ENCODE peak calls at places on chromosomes 13 and 19, in eight cellular contexts. One of them, this sample, is unnamed.

GRCh38 chr19:51166846-51167490 is 24.9 kb downstream of the SIGLEC7 start:
- DNase-seq in AG04450: no peak
- DNase-seq in HFF-Myc: no peak
- DNase-seq in mucosa of descending colon: no peak
- DNase-seq in fibroblast of mammary gland: no peak
- DNase-seq in IMR-90: no peak
- DNase-seq in stomach: no peak
- DNase-seq in cardiac muscle cell: no peak
- DNase-seq in this sample: no peak

GRCh38 chr19:4436231-4436630 is 21.4 kb downstream of the UBXN6 start:
- DNase-seq in HFF-Myc: no peak
- DNase-seq in AG04450: no peak
- DNase-seq in IMR-90: no peak
- DNase-seq in fibroblast of mammary gland: no peak
- DNase-seq in cardiac muscle cell: no peak
- DNase-seq in mucosa of descending colon: no peak
- DNase-seq in stomach: no peak
- DNase-seq in this sample: no peak

GRCh38 chr13:28204690-28205443 is 66.5 kb downstream of the PAN3 start:
- DNase-seq in HFF-Myc: no peak
- DNase-seq in IMR-90: no peak
- DNase-seq in stomach: no peak
- DNase-seq in AG04450: no peak
- DNase-seq in mucosa of descending colon: no peak
- DNase-seq in cardiac muscle cell: no peak
- DNase-seq in fibroblast of mammary gland: no peak
- DNase-seq in this sample: no peak

GRCh38 chr19:996051-996838 is 4.0 kb upstream of the GRIN3B start:
- DNase-seq in mucosa of descending colon: no peak
- DNase-seq in cardiac muscle cell: no peak
- DNase-seq in HFF-Myc: no peak
- DNase-seq in fibroblast of mammary gland: peak
- DNase-seq in stomach: peak
- DNase-seq in IMR-90: peak
- DNase-seq in AG04450: no peak
- DNase-seq in this sample: peak

GRCh38 chr13:27613623-27614022 is 6.7 kb downstream of the LNX2 start:
- DNase-seq in IMR-90: no peak
- DNase-seq in mucosa of descending colon: no peak
- DNase-seq in HFF-Myc: no peak
- DNase-seq in stomach: no peak
- DNase-seq in fibroblast of mammary gland: no peak
- DNase-seq in cardiac muscle cell: no peak
- DNase-seq in AG04450: no peak
- DNase-seq in this sample: no peak

GRCh38 chr13:43143591-43143990 is 120.2 kb downstream of the DNAJC15 start:
- DNase-seq in fibroblast of mammary gland: no peak
- DNase-seq in HFF-Myc: no peak
- DNase-seq in IMR-90: no peak
- DNase-seq in stomach: no peak
- DNase-seq in cardiac muscle cell: no peak
- DNase-seq in AG04450: no peak
- DNase-seq in mucosa of descending colon: no peak
- DNase-seq in this sample: no peak

GRCh38 chr19:542173-542866 is 1.5 kb upstream of the GZMM start:
- DNase-seq in AG04450: no peak
- DNase-seq in mucosa of descending colon: no peak
- DNase-seq in IMR-90: no peak
- DNase-seq in cardiac muscle cell: no peak
- DNase-seq in fibroblast of mammary gland: no peak
- DNase-seq in HFF-Myc: no peak
- DNase-seq in stomach: no peak
- DNase-seq in this sample: no peak

GRCh38 chr19:608155-609000 is 18.7 kb downstream of the HCN2 start:
- DNase-seq in IMR-90: no peak
- DNase-seq in stomach: no peak
- DNase-seq in AG04450: no peak
- DNase-seq in HFF-Myc: no peak
- DNase-seq in fibroblast of mammary gland: no peak
- DNase-seq in mucosa of descending colon: no peak
- DNase-seq in cardiac muscle cell: no peak
- DNase-seq in this sample: no peak

GRCh38 chr13:107144432-107144831 is 576.5 kb upstream of the ARGLU1 start:
- DNase-seq in AG04450: no peak
- DNase-seq in IMR-90: peak
- DNase-seq in mucosa of descending colon: no peak
- DNase-seq in HFF-Myc: no peak
- DNase-seq in cardiac muscle cell: no peak
- DNase-seq in stomach: no peak
- DNase-seq in fibroblast of mammary gland: peak
- DNase-seq in this sample: peak

GRCh38 chr19:8451885-8452284 is 7.1 kb downstream of the HNRNPM start:
- DNase-seq in stomach: no peak
- DNase-seq in mucosa of descending colon: no peak
- DNase-seq in fibroblast of mammary gland: peak
- DNase-seq in IMR-90: peak
- DNase-seq in cardiac muscle cell: no peak
- DNase-seq in AG04450: no peak
- DNase-seq in HFF-Myc: no peak
- DNase-seq in this sample: peak

GRCh38 chr13:102311901-102312300 is 89.9 kb downstream of the FGF14 start:
- DNase-seq in cardiac muscle cell: no peak
- DNase-seq in fibroblast of mammary gland: no peak
- DNase-seq in HFF-Myc: no peak
- DNase-seq in AG04450: no peak
- DNase-seq in stomach: no peak
- DNase-seq in mucosa of descending colon: no peak
- DNase-seq in IMR-90: no peak
- DNase-seq in this sample: no peak

GRCh38 chr19:7542556-7543348 is 7.2 kb downstream of the PNPLA6 start:
- DNase-seq in fibroblast of mammary gland: no peak
- DNase-seq in HFF-Myc: no peak
- DNase-seq in IMR-90: no peak
- DNase-seq in AG04450: no peak
- DNase-seq in stomach: no peak
- DNase-seq in cardiac muscle cell: no peak
- DNase-seq in mucosa of descending colon: no peak
- DNase-seq in this sample: no peak

GRCh38 chr13:91058066-91058465 is 289.4 kb upstream of the MIR17HG start:
- DNase-seq in mucosa of descending colon: no peak
- DNase-seq in IMR-90: no peak
- DNase-seq in cardiac muscle cell: peak
- DNase-seq in AG04450: no peak
- DNase-seq in fibroblast of mammary gland: no peak
- DNase-seq in stomach: no peak
- DNase-seq in HFF-Myc: no peak
- DNase-seq in this sample: peak

GRCh38 chr13:35714588-35714987 is 238.1 kb upstream of the MAB21L1 start:
- DNase-seq in AG04450: no peak
- DNase-seq in HFF-Myc: no peak
- DNase-seq in IMR-90: no peak
- DNase-seq in stomach: no peak
- DNase-seq in mucosa of descending colon: no peak
- DNase-seq in fibroblast of mammary gland: no peak
- DNase-seq in cardiac muscle cell: no peak
- DNase-seq in this sample: no peak

GRCh38 chr19:16288544-16288943 is 36.1 kb upstream of the KLF2 start:
- DNase-seq in AG04450: no peak
- DNase-seq in fibroblast of mammary gland: peak
- DNase-seq in cardiac muscle cell: no peak
- DNase-seq in HFF-Myc: no peak
- DNase-seq in mucosa of descending colon: no peak
- DNase-seq in IMR-90: peak
- DNase-seq in stomach: no peak
- DNase-seq in this sample: peak

GRCh38 chr13:59203855-59204254 is 959.9 kb downstream of the DIAPH3 start:
- DNase-seq in cardiac muscle cell: no peak
- DNase-seq in IMR-90: no peak
- DNase-seq in AG04450: no peak
- DNase-seq in fibroblast of mammary gland: no peak
- DNase-seq in HFF-Myc: no peak
- DNase-seq in mucosa of descending colon: no peak
- DNase-seq in stomach: no peak
- DNase-seq in this sample: no peak

GRCh38 chr19:16611121-16611520 is 16.9 kb downstream of the MED26 start:
- DNase-seq in mucosa of descending colon: no peak
- DNase-seq in stomach: no peak
- DNase-seq in IMR-90: no peak
- DNase-seq in cardiac muscle cell: no peak
- DNase-seq in fibroblast of mammary gland: no peak
- DNase-seq in HFF-Myc: no peak
- DNase-seq in AG04450: no peak
- DNase-seq in this sample: no peak

DNA sequence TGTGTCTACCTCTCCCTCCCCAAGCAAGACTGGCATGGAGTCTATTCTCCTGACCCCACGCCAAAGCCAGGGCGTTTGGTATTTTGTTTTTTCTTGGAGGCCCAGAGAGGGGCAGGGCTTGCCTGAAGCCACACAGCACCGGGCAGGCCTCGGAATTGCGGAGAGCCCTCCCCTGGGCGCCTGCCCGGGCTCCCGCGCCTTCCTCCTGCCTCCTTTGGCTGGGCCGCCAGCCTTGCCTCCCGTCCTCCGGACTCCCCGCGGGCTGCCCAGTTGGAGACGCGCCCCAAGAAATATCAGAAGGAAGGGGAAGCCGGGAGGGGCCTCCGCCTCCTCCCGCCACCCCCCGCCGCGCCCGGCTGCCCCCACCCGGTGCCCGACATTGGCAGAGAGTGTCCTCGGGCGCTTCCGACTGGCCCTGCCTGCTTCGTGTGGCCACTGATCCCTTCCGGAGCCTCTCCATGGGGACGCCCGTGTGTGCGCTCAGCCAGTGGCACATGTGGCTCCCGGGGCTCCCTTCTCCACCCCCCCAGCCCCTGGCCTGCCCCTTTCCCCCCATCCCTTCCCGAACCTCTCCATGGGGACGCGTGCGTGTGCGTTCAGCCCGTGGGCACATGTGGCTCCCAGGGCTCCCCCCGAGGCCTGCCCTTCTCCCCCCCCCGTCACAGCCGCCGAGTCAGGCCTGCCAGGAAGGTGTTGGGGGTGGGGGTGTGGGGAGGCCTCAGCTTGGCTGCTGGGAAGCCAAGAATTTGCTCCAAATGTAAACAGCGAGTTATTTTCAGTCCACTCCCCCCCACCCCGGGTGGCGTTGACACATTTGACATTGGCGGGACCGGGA is 37.3 kb downstream of the NFIC start:
- DNase-seq in stomach: peak
- DNase-seq in AG04450: peak
- DNase-seq in mucosa of descending colon: peak
- DNase-seq in IMR-90: peak
- DNase-seq in cardiac muscle cell: peak
- DNase-seq in fibroblast of mammary gland: peak
- DNase-seq in HFF-Myc: peak
- DNase-seq in this sample: peak
- H3K4me3 ChIP-seq in stomach: peak
- H3K4me3 ChIP-seq in AG04450: peak
- H3K4me3 ChIP-seq in mucosa of descending colon: no peak
- H3K4me3 ChIP-seq in IMR-90: no peak
- H3K4me3 ChIP-seq in cardiac muscle cell: no peak
- H3K4me3 ChIP-seq in fibroblast of mammary gland: no peak
- H3K4me3 ChIP-seq in HFF-Myc: peak
- H3K4me3 ChIP-seq in this sample: no peak

DNA sequence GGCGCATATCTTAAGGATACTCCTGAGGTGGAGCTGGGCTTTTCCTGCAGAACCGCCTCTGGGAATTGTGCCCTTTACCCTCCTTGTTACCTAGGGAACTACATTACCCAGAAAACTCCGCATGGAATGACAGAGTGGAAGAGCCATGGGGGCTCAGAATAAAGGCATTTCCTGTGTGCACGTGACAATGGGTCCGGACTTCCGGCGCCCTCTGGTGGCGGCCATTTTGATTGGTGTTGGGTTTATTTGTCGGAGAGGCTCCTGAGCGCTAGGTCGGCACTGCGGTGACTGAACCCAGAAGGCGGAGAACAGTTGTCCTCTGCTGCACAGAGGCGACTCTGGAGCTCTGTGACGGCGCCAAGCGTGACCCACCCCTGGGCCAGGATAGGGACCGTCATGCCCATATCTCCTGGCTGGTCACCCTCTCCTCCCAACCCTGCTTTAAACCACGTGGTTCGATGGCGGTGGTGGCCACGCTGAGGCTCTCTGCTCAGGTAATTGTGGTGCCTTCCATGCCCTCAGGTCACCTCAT is at the start of gene ZNF587B:
- DNase-seq in cardiac muscle cell: peak
- DNase-seq in stomach: peak
- DNase-seq in mucosa of descending colon: peak
- DNase-seq in AG04450: peak
- DNase-seq in HFF-Myc: peak
- DNase-seq in fibroblast of mammary gland: peak
- DNase-seq in IMR-90: peak
- DNase-seq in this sample: peak
- TF ChIP-seq CTCF in cardiac muscle cell: peak
- TF ChIP-seq CTCF in stomach: no peak
- TF ChIP-seq CTCF in mucosa of descending colon: peak
- TF ChIP-seq CTCF in AG04450: peak
- TF ChIP-seq CTCF in HFF-Myc: peak
- TF ChIP-seq CTCF in fibroblast of mammary gland: peak
- TF ChIP-seq CTCF in IMR-90: peak
- TF ChIP-seq CTCF in this sample: no peak

GRCh38 chr19:3033595-3034193 is 4.6 kb upstream of the TLE2 start:
- DNase-seq in AG04450: no peak
- DNase-seq in cardiac muscle cell: no peak
- DNase-seq in HFF-Myc: no peak
- DNase-seq in IMR-90: no peak
- DNase-seq in fibroblast of mammary gland: no peak
- DNase-seq in stomach: no peak
- DNase-seq in mucosa of descending colon: no peak
- DNase-seq in this sample: no peak

GRCh38 chr19:3035542-3036118 is 6.5 kb upstream of the TLE2 start:
- DNase-seq in IMR-90: peak
- DNase-seq in HFF-Myc: peak
- DNase-seq in stomach: peak
- DNase-seq in cardiac muscle cell: peak
- DNase-seq in mucosa of descending colon: peak
- DNase-seq in AG04450: peak
- DNase-seq in fibroblast of mammary gland: peak
- DNase-seq in this sample: peak

GRCh38 chr19:3034845-3035541 is 5.9 kb upstream of the TLE2 start:
- DNase-seq in fibroblast of mammary gland: peak
- DNase-seq in AG04450: no peak
- DNase-seq in stomach: peak
- DNase-seq in HFF-Myc: peak
- DNase-seq in cardiac muscle cell: peak
- DNase-seq in mucosa of descending colon: peak
- DNase-seq in IMR-90: peak
- DNase-seq in this sample: peak

GRCh38 chr19:3036119-3036794 is 7.2 kb upstream of the TLE2 start:
- DNase-seq in IMR-90: peak
- DNase-seq in stomach: peak
- DNase-seq in fibroblast of mammary gland: peak
- DNase-seq in cardiac muscle cell: peak
- DNase-seq in HFF-Myc: peak
- DNase-seq in AG04450: peak
- DNase-seq in mucosa of descending colon: peak
- DNase-seq in this sample: peak

GRCh38 chr19:3034194-3034844 is 5.2 kb upstream of the TLE2 start:
- DNase-seq in AG04450: peak
- DNase-seq in fibroblast of mammary gland: no peak
- DNase-seq in stomach: no peak
- DNase-seq in HFF-Myc: no peak
- DNase-seq in IMR-90: peak
- DNase-seq in mucosa of descending colon: peak
- DNase-seq in cardiac muscle cell: no peak
- DNase-seq in this sample: peak
- H3K4me3 ChIP-seq in AG04450: no peak
- H3K4me3 ChIP-seq in fibroblast of mammary gland: no peak
- H3K4me3 ChIP-seq in stomach: peak
- H3K4me3 ChIP-seq in HFF-Myc: peak
- H3K4me3 ChIP-seq in IMR-90: no peak
- H3K4me3 ChIP-seq in mucosa of descending colon: no peak
- H3K4me3 ChIP-seq in cardiac muscle cell: no peak
- H3K4me3 ChIP-seq in this sample: peak

GRCh38 chr13:30934381-30934780 is 1.9 kb downstream of the TEX26 start:
- DNase-seq in AG04450: no peak
- DNase-seq in mucosa of descending colon: no peak
- DNase-seq in HFF-Myc: no peak
- DNase-seq in fibroblast of mammary gland: no peak
- DNase-seq in stomach: no peak
- DNase-seq in cardiac muscle cell: peak
- DNase-seq in IMR-90: peak
- DNase-seq in this sample: no peak
- TF ChIP-seq CTCF in AG04450: peak
- TF ChIP-seq CTCF in mucosa of descending colon: no peak
- TF ChIP-seq CTCF in HFF-Myc: peak
- TF ChIP-seq CTCF in fibroblast of mammary gland: no peak
- TF ChIP-seq CTCF in stomach: no peak
- TF ChIP-seq CTCF in cardiac muscle cell: no peak
- TF ChIP-seq CTCF in IMR-90: peak
- TF ChIP-seq CTCF in this sample: peak